ENCODE peak calls at places on chromosomes 16 and 17, in nine cellular contexts. U is NCI-H345; F is mucosa of gallbladder; S is HAP-1; P is mesothelial cell of epicardium; O is stimulated activated CD4-positive, alpha-beta T cell treated with anti-CD3 and anti-CD28 coated beads, Interleukin-4, amount 100 ng/mL, for 4 hours; Y is Kasumi-1; T is activated B cell treated with CpG ODN at 0.5 μM for 24 hours; Z is activated CD8-positive, alpha-beta T cell treated with anti-CD3 and anti-CD28 coated beads, Interleukin-2, amount 10 ng/mL, durations not matched to agents 7 days and 5 days. D is an unnamed sample.

GRCh38 chr16:53530046-53530445 is 27.0 kb upstream of the AKTIP start:
- DNase-seq in O (no peak), Z (no peak), P (no peak), F (no peak), T (no peak), S (no peak), Y (no peak), U (no peak), D (no peak)

GRCh38 chr16:15643453-15644305 is 725 bp upstream of the MARF1 start:
- DNase-seq in F (peak; percentile 33), Y (peak; percentile 41), Z (peak; percentile 59), S (peak; percentile 37), O (peak; percentile 13), T (no peak), U (peak; percentile 77), P (no peak), D (peak; percentile 35)

GRCh38 chr17:57541472-57542394 is 203.4 kb downstream of the CCDC182 start:
- DNase-seq in S (no peak), O (no peak), Y (no peak), P (no peak), U (no peak), F (peak; percentile 49), Z (no peak), T (no peak), D (no peak)

GRCh38 chr17:62611767-62612166 is 15.7 kb upstream of the MRC2 start:
- DNase-seq in U (no peak), O (no peak), Y (peak; percentile 42), S (no peak), P (no peak), Z (no peak), T (no peak), F (no peak), D (no peak)

GRCh38 chr16:84471316-84471715 is 33.1 kb downstream of the MEAK7 start:
- DNase-seq in O (no peak), F (no peak), Z (peak; percentile 13), T (no peak), P (no peak), U (no peak), Y (no peak), S (no peak), D (no peak)

GRCh38 chr17:30091771-30092170 is 24.8 kb upstream of the NSRP1 start:
- DNase-seq in F (no peak), P (no peak), S (no peak), Z (no peak), U (no peak), Y (no peak), O (no peak), T (no peak), D (no peak)

GRCh38 chr16:48236286-48236685 is 7.8 kb upstream of the LONP2 start:
- DNase-seq in Y (no peak), T (no peak), U (no peak), S (no peak), P (no peak), O (no peak), Z (no peak), F (no peak), D (no peak)

GRCh38 chr16:46916980-46917379 is 32.8 kb downstream of the GPT2 start:
- DNase-seq in P (no peak), Z (no peak), T (no peak), S (no peak), F (no peak), Y (peak; percentile 58), U (no peak), O (no peak), D (no peak)

GRCh38 chr17:73791644-73792043 is 147.4 kb upstream of the SDK2 start:
- DNase-seq in F (no peak), Z (no peak), S (no peak), U (no peak), Y (no peak), T (no peak), O (no peak), P (no peak), D (no peak)

GRCh38 chr16:85522842-85523601 is 90.1 kb upstream of the GSE1 start:
- DNase-seq in P (no peak), T (no peak), F (no peak), Y (no peak), O (no peak), U (peak; percentile 57), Z (no peak), S (no peak), D (no peak)

GRCh38 chr16:22622703-22623102 is 112.0 kb downstream of the NPIPB5 start:
- DNase-seq in Y (no peak), P (no peak), U (no peak), S (no peak), T (no peak), Z (no peak), F (no peak), O (no peak), D (no peak)

GRCh38 chr16:14527411-14528044 is 102.5 kb downstream of the PARN start:
- DNase-seq in T (no peak), Y (no peak), S (no peak), F (peak; percentile 27), P (no peak), Z (no peak), U (no peak), O (no peak), D (no peak)

GRCh38 chr16:85391769-85392583 is 221.1 kb upstream of the GSE1 start:
- DNase-seq in S (no peak), F (no peak), Z (no peak), T (no peak), Y (no peak), O (no peak), U (no peak), P (peak; percentile 16), D (peak; percentile 39)

GRCh38 chr17:79872762-79873161 is 33.5 kb upstream of the CBX4 start:
- DNase-seq in Y (no peak), P (no peak), Z (peak; percentile 27), S (no peak), F (no peak), T (no peak), O (no peak), U (no peak), D (no peak)

GRCh38 chr17:61294777-61295176 is 104.9 kb upstream of the TBX2 start:
- DNase-seq in F (no peak), Z (no peak), T (no peak), S (no peak), U (no peak), P (no peak), O (no peak), Y (no peak), D (no peak)

GRCh38 chr16:64253114-64253513 is 868.7 kb downstream of the CDH11 start:
- DNase-seq in U (no peak), F (no peak), P (no peak), T (no peak), Z (no peak), Y (no peak), S (no peak), O (no peak), D (no peak)

GRCh38 chr17:31684901-31685300 is 174.1 kb downstream of the COPRS start:
- DNase-seq in F (no peak), P (no peak), O (no peak), S (no peak), Z (no peak), Y (no peak), U (no peak), T (no peak), D (no peak)

GRCh38 chr17:82333279-82334171 is at the start of gene SECTM1:
- DNase-seq in S (no peak), P (no peak), Z (no peak), F (peak; percentile 38), Y (no peak), O (no peak), U (peak; percentile 23), T (no peak), D (peak; percentile 64)